ENCODE peak calls at places on chromosomes 1 and 21, in six cellular contexts. H is C1 segment of cervical spinal cord; V is PC-3; Q is activated CD4-positive, alpha-beta T cell treated with anti-CD3 and anti-CD28 coated beads, Interleukin-2, amount 50 U/mL, for 1 hour; K is effector memory CD8-positive, alpha-beta T cell; J is activated naive CD4-positive, alpha-beta T cell treated with anti-CD3 and anti-CD28 coated beads for 36 hours. O is an unnamed sample.

GRCh38 chr1:233730809-233731208 is 116.9 kb downstream of the KCNK1 start:
- DNase-seq in K (no peak), V (no peak), J (no peak), H (no peak), Q (no peak), O (no peak)

GRCh38 chr21:32021319-32022027 is 148.7 kb downstream of the HUNK start:
- DNase-seq in V (peak; percentile 13), H (peak; percentile 25), Q (no peak), J (no peak), K (no peak), O (no peak)

GRCh38 chr1:203127672-203128611 is at the start of gene ADORA1:
- DNase-seq in Q (no peak), V (peak; percentile 38), K (no peak), J (no peak), H (peak; percentile 70), O (peak; percentile 7)

GRCh38 chr1:182617075-182617429 is 12.9 kb upstream of the RGS16 start:
- DNase-seq in Q (no peak), V (no peak), H (no peak), J (no peak), K (no peak), O (peak; percentile 76)

GRCh38 chr1:53663525-53664300 is 75.3 kb downstream of the GLIS1 start:
- DNase-seq in Q (no peak), J (no peak), V (no peak), K (no peak), H (no peak), O (no peak)

GRCh38 chr1:25867210-25867991 is 8.1 kb downstream of the PAQR7 start:
- DNase-seq in Q (no peak), H (no peak), J (no peak), K (no peak), V (no peak), O (no peak)

GRCh38 chr1:119971710-119972570 is 75.6 kb upstream of the ADAM30 start:
- DNase-seq in K (no peak), J (no peak), H (no peak), V (peak; percentile 39), Q (no peak), O (no peak)

GRCh38 chr21:33026878-33027400 is 1.2 kb downstream of the OLIG2 start:
- DNase-seq in V (no peak), H (no peak), K (no peak), Q (no peak), J (no peak), O (no peak)

GRCh38 chr21:45074818-45075605 is 632 bp downstream of the ADARB1 start:
- DNase-seq in J (peak; percentile 34), Q (no peak), V (peak; percentile 55), K (peak; percentile 11), H (no peak), O (no peak)

GRCh38 chr1:214332950-214333798 is 52.2 kb downstream of the SMYD2 start:
- DNase-seq in K (peak; percentile 8), J (peak; percentile 72), Q (peak; percentile 37), H (peak; percentile 11), V (peak; percentile 68), O (peak; percentile 41)

GRCh38 chr1:50975436-50975835 is 5.4 kb downstream of the CDKN2C start:
- DNase-seq in K (no peak), H (no peak), J (no peak), V (peak; percentile 32), Q (no peak), O (no peak)

GRCh38 chr1:235207202-235207565 is 46.1 kb upstream of the RBM34 start:
- DNase-seq in V (no peak), H (no peak), J (peak; percentile 62), Q (peak; percentile 45), K (no peak), O (no peak)

GRCh38 chr1:243229526-243229925 is 25.6 kb downstream of the CEP170 start:
- DNase-seq in Q (no peak), J (no peak), V (no peak), K (no peak), H (no peak), O (no peak)

GRCh38 chr1:48526045-48526714 is 54.2 kb upstream of the SPATA6 start:
- DNase-seq in H (peak; percentile 35), V (peak; percentile 35), Q (no peak), J (no peak), K (no peak), O (peak; percentile 64)

GRCh38 chr1:24548070-24548469 is 7.8 kb upstream of the NCMAP start:
- DNase-seq in V (no peak), J (no peak), H (no peak), K (no peak), Q (no peak), O (no peak)

GRCh38 chr21:45421071-45421845 is 16.3 kb downstream of the COL18A1 start:
- DNase-seq in H (no peak), J (no peak), V (peak; percentile 28), Q (no peak), K (no peak), O (no peak)

GRCh38 chr1:235415008-235415904 is 48.0 kb downstream of the TBCE start:
- DNase-seq in V (peak; percentile 71), H (no peak), Q (peak; percentile 55), J (peak; percentile 76), K (peak; percentile 45), O (peak; percentile 48)

GRCh38 chr1:17308593-17308992 is 596 bp downstream of the PADI4 start:
- DNase-seq in Q (no peak), V (no peak), K (no peak), H (no peak), J (no peak), O (no peak)

GRCh38 chr1:205436776-205437485 is 15.1 kb upstream of the LEMD1 start:
- DNase-seq in Q (no peak), K (peak; percentile 12), V (no peak), J (no peak), H (no peak), O (no peak)

GRCh38 chr1:62090016-62090415 is 104.6 kb upstream of the L1TD1 start:
- DNase-seq in Q (no peak), V (no peak), H (no peak), J (no peak), K (no peak), O (no peak)

GRCh38 chr1:67969446-67969845 is 81.0 kb downstream of the DIRAS3 start:
- DNase-seq in J (no peak), V (no peak), H (no peak), Q (no peak), K (no peak), O (no peak)

GRCh38 chr1:247294282-247294681 is 37.4 kb downstream of the ZNF496 start:
- DNase-seq in H (no peak), Q (no peak), J (no peak), V (peak; percentile 26), K (no peak), O (no peak)

GRCh38 chr1:45191418-45191783 is 15.0 kb downstream of the ZSWIM5 start:
- DNase-seq in V (no peak), J (no peak), K (no peak), H (no peak), Q (no peak), O (no peak)

GRCh38 chr1:31814041-31814511 is 1.7 kb downstream of the SPOCD1 start:
- DNase-seq in V (no peak), Q (no peak), J (no peak), H (no peak), K (no peak), O (no peak)

GRCh38 chr1:199113265-199113869 is 474.5 kb downstream of the PTPRC start:
- DNase-seq in K (peak; percentile 59), V (peak; percentile 73), H (peak; percentile 11), Q (peak; percentile 59), J (peak; percentile 87), O (no peak)

GRCh38 chr1:169486281-169486904 is 649 bp upstream of the SLC19A2 start:
- DNase-seq in K (no peak), V (peak; percentile 42), H (no peak), J (no peak), Q (no peak), O (no peak)

GRCh38 chr21:41726970-41727783 is 39.7 kb downstream of the RIPK4 start:
- DNase-seq in Q (no peak), H (no peak), J (no peak), V (peak; percentile 87), K (no peak), O (peak; percentile 71)

GRCh38 chr1:6554907-6555778 is at the start of gene TAS1R1:
- DNase-seq in J (no peak), K (no peak), H (peak; percentile 9), V (no peak), Q (no peak), O (no peak)

GRCh38 chr1:44721521-44722361 is 9.2 kb downstream of the RNU5D-1 start:
- DNase-seq in Q (peak; percentile 61), J (peak; percentile 90), H (peak; percentile 25), V (peak; percentile 86), K (peak; percentile 56), O (peak; percentile 96)

GRCh38 chr1:156499703-156500577 is 635 bp downstream of the MEF2D start:
- DNase-seq in K (peak; percentile 39), Q (peak; percentile 37), V (no peak), H (peak; percentile 72), J (peak; percentile 50), O (no peak)

GRCh38 chr1:29121951-29122661 is 1.6 kb downstream of the TMEM200B start:
- DNase-seq in J (peak; percentile 22), Q (no peak), H (no peak), K (no peak), V (peak; percentile 19), O (no peak)

GRCh38 chr1:207316622-207317510 is 4.6 kb upstream of the CD55 start:
- DNase-seq in J (no peak), H (no peak), V (peak; percentile 100), K (no peak), Q (no peak), O (peak; percentile 12)

O was measured in NCI-H510A treated with DMSO at 0.1 percent for 48 hours.